ENCODE peak calls at places on chromosomes 5 and 9, in ten cellular contexts. One of them, this sample, is unnamed.

GRCh38 chr9:37029776-37030590 is 4.1 kb downstream of the PAX5 start:
- DNase-seq in A549: no peak
- DNase-seq in sigmoid colon: no peak
- DNase-seq in ovary: no peak
- DNase-seq in heart left ventricle: no peak
- DNase-seq in body of pancreas: no peak
- DNase-seq in spleen: peak; percentile 81
- DNase-seq in breast epithelium: no peak
- DNase-seq in K562: no peak
- DNase-seq in IMR-90: no peak
- DNase-seq in this sample: no peak

GRCh38 chr5:83720805-83721431 is at the start of gene HAPLN1:
- DNase-seq in A549: no peak
- DNase-seq in sigmoid colon: no peak
- DNase-seq in ovary: no peak
- DNase-seq in heart left ventricle: no peak
- DNase-seq in body of pancreas: no peak
- DNase-seq in spleen: no peak
- DNase-seq in breast epithelium: no peak
- DNase-seq in K562: no peak
- DNase-seq in IMR-90: no peak
- DNase-seq in this sample: peak; percentile 27

GRCh38 chr5:146079695-146080361 is 25.5 kb downstream of the PLAC8L1 start:
- DNase-seq in A549: no peak
- DNase-seq in sigmoid colon: no peak
- DNase-seq in ovary: no peak
- DNase-seq in heart left ventricle: no peak
- DNase-seq in body of pancreas: no peak
- DNase-seq in spleen: no peak
- DNase-seq in breast epithelium: no peak
- DNase-seq in K562: no peak
- DNase-seq in IMR-90: peak; percentile 10
- DNase-seq in this sample: no peak

GRCh38 chr9:84838879-84839278 is 169.3 kb downstream of the NTRK2 start:
- DNase-seq in A549: no peak
- DNase-seq in sigmoid colon: no peak
- DNase-seq in ovary: no peak
- DNase-seq in heart left ventricle: no peak
- DNase-seq in body of pancreas: no peak
- DNase-seq in spleen: no peak
- DNase-seq in breast epithelium: no peak
- DNase-seq in K562: no peak
- DNase-seq in IMR-90: no peak
- DNase-seq in this sample: no peak

GRCh38 chr5:124651663-124652513 is 94.6 kb downstream of the ZNF608 start:
- DNase-seq in A549: peak; percentile 62
- DNase-seq in sigmoid colon: peak; percentile 91
- DNase-seq in ovary: peak; percentile 85
- DNase-seq in heart left ventricle: peak; percentile 88
- DNase-seq in body of pancreas: peak; percentile 83
- DNase-seq in spleen: peak; percentile 92
- DNase-seq in breast epithelium: peak; percentile 69
- DNase-seq in K562: peak; percentile 94
- DNase-seq in IMR-90: no peak
- DNase-seq in this sample: peak; percentile 52

GRCh38 chr9:89601856-89602562 is 2.8 kb upstream of the GADD45G start:
- DNase-seq in A549: no peak
- DNase-seq in sigmoid colon: peak; percentile 41
- DNase-seq in ovary: no peak
- DNase-seq in heart left ventricle: no peak
- DNase-seq in body of pancreas: no peak
- DNase-seq in spleen: no peak
- DNase-seq in breast epithelium: no peak
- DNase-seq in K562: no peak
- DNase-seq in IMR-90: no peak
- DNase-seq in this sample: no peak

GRCh38 chr9:96651626-96652025 is 3.5 kb downstream of the PRXL2C start:
- DNase-seq in A549: peak; percentile 39
- DNase-seq in sigmoid colon: no peak
- DNase-seq in ovary: no peak
- DNase-seq in heart left ventricle: no peak
- DNase-seq in body of pancreas: no peak
- DNase-seq in spleen: no peak
- DNase-seq in breast epithelium: no peak
- DNase-seq in K562: no peak
- DNase-seq in IMR-90: peak; percentile 51
- DNase-seq in this sample: no peak

GRCh38 chr9:68546596-68547390 is 6.1 kb upstream of the TMEM252 start:
- DNase-seq in A549: no peak
- DNase-seq in sigmoid colon: no peak
- DNase-seq in ovary: no peak
- DNase-seq in heart left ventricle: no peak
- DNase-seq in body of pancreas: peak; percentile 33
- DNase-seq in spleen: no peak
- DNase-seq in breast epithelium: no peak
- DNase-seq in K562: no peak
- DNase-seq in IMR-90: no peak
- DNase-seq in this sample: no peak

GRCh38 chr5:157324237-157324636 is 58.3 kb downstream of the CYFIP2 start:
- DNase-seq in A549: peak; percentile 58
- DNase-seq in sigmoid colon: no peak
- DNase-seq in ovary: no peak
- DNase-seq in heart left ventricle: no peak
- DNase-seq in body of pancreas: no peak
- DNase-seq in spleen: no peak
- DNase-seq in breast epithelium: no peak
- DNase-seq in K562: peak; percentile 12
- DNase-seq in IMR-90: no peak
- DNase-seq in this sample: peak; percentile 43

GRCh38 chr5:108061941-108062340 is 320.0 kb downstream of the FBXL17 start:
- DNase-seq in A549: no peak
- DNase-seq in sigmoid colon: no peak
- DNase-seq in ovary: no peak
- DNase-seq in heart left ventricle: no peak
- DNase-seq in body of pancreas: no peak
- DNase-seq in spleen: no peak
- DNase-seq in breast epithelium: no peak
- DNase-seq in K562: no peak
- DNase-seq in IMR-90: peak; percentile 35
- DNase-seq in this sample: no peak

GRCh38 chr5:41929035-41929434 is 4.0 kb downstream of the FBXO4 start:
- DNase-seq in A549: no peak
- DNase-seq in sigmoid colon: no peak
- DNase-seq in ovary: no peak
- DNase-seq in heart left ventricle: no peak
- DNase-seq in body of pancreas: no peak
- DNase-seq in spleen: no peak
- DNase-seq in breast epithelium: no peak
- DNase-seq in K562: no peak
- DNase-seq in IMR-90: no peak
- DNase-seq in this sample: no peak

GRCh38 chr5:135453613-135454012 is 1.5 kb upstream of the TIFAB start:
- DNase-seq in A549: no peak
- DNase-seq in sigmoid colon: no peak
- DNase-seq in ovary: no peak
- DNase-seq in heart left ventricle: no peak
- DNase-seq in body of pancreas: no peak
- DNase-seq in spleen: no peak
- DNase-seq in breast epithelium: no peak
- DNase-seq in K562: no peak
- DNase-seq in IMR-90: no peak
- DNase-seq in this sample: no peak

GRCh38 chr9:114484854-114485443 is 20.3 kb downstream of the WHRN start:
- DNase-seq in A549: peak; percentile 18
- DNase-seq in sigmoid colon: no peak
- DNase-seq in ovary: no peak
- DNase-seq in heart left ventricle: no peak
- DNase-seq in body of pancreas: peak; percentile 15
- DNase-seq in spleen: no peak
- DNase-seq in breast epithelium: no peak
- DNase-seq in K562: peak; percentile 68
- DNase-seq in IMR-90: peak; percentile 87
- DNase-seq in this sample: peak; percentile 79

GRCh38 chr5:132103380-132103951 is 29.9 kb downstream of the CSF2 start:
- DNase-seq in A549: peak; percentile 83
- DNase-seq in sigmoid colon: peak; percentile 88
- DNase-seq in ovary: peak; percentile 33
- DNase-seq in heart left ventricle: peak; percentile 78
- DNase-seq in body of pancreas: peak; percentile 84
- DNase-seq in spleen: peak; percentile 83
- DNase-seq in breast epithelium: peak; percentile 64
- DNase-seq in K562: peak; percentile 75
- DNase-seq in IMR-90: peak; percentile 96
- DNase-seq in this sample: peak; percentile 74

GRCh38 chr5:155729684-155730059 is 597.3 kb upstream of the SGCD start:
- DNase-seq in A549: no peak
- DNase-seq in sigmoid colon: no peak
- DNase-seq in ovary: peak; percentile 36
- DNase-seq in heart left ventricle: peak; percentile 78
- DNase-seq in body of pancreas: no peak
- DNase-seq in spleen: peak; percentile 63
- DNase-seq in breast epithelium: peak; percentile 24
- DNase-seq in K562: no peak
- DNase-seq in IMR-90: no peak
- DNase-seq in this sample: no peak

GRCh38 chr5:76601470-76601869 is 21.7 kb downstream of the F2RL2 start:
- DNase-seq in A549: peak; percentile 75
- DNase-seq in sigmoid colon: no peak
- DNase-seq in ovary: no peak
- DNase-seq in heart left ventricle: no peak
- DNase-seq in body of pancreas: peak; percentile 35
- DNase-seq in spleen: no peak
- DNase-seq in breast epithelium: no peak
- DNase-seq in K562: peak; percentile 64
- DNase-seq in IMR-90: peak; percentile 80
- DNase-seq in this sample: no peak

GRCh38 chr5:167167191-167167590 is 1124.3 kb upstream of the WWC1 start:
- DNase-seq in A549: no peak
- DNase-seq in sigmoid colon: no peak
- DNase-seq in ovary: no peak
- DNase-seq in heart left ventricle: no peak
- DNase-seq in body of pancreas: no peak
- DNase-seq in spleen: no peak
- DNase-seq in breast epithelium: no peak
- DNase-seq in K562: no peak
- DNase-seq in IMR-90: no peak
- DNase-seq in this sample: no peak

GRCh38 chr9:98168952-98169488 is 23.4 kb downstream of the CORO2A start:
- DNase-seq in A549: no peak
- DNase-seq in sigmoid colon: peak; percentile 50
- DNase-seq in ovary: no peak
- DNase-seq in heart left ventricle: peak; percentile 54
- DNase-seq in body of pancreas: no peak
- DNase-seq in spleen: peak; percentile 87
- DNase-seq in breast epithelium: no peak
- DNase-seq in K562: peak; percentile 89
- DNase-seq in IMR-90: peak; percentile 68
- DNase-seq in this sample: peak; percentile 76

DNA sequence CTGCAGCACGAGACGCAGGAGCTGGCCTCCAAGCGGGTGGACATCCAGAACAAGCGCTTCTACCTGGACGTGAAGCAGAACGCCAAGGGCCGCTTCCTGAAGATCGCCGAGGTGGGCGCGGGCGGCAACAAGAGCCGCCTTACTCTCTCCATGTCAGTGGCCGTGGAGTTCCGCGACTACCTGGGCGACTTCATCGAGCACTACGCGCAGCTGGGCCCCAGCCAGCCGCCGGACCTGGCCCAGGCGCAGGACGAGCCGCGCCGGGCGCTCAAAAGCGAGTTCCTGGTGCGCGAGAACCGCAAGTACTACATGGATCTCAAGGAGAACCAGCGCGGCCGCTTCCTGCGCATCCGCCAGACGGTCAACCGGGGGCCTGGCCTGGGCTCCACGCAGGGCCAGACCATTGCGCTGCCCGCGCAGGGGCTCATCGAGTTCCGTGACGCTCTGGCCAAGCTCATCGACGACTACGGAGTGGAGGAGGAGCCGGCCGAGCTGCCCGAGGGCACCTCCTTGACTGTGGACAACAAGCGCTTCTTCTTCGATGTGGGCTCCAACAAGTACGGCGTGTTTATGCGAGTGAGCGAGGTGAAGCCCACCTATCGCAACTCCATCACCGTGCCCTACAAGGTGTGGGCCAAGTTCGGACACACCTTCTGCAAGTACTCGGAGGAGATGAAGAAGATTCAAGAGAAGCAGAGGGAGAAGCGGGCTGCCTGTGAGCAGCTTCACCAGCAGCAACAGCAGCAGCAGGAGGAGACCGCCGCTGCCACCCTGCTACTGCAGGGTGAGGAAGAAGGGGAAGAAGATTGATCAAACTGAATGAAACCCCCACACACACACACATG is 654 bp downstream of the PURA start:
- DNase-seq in A549: peak; percentile 73
- DNase-seq in sigmoid colon: peak; percentile 86
- DNase-seq in ovary: peak; percentile 66
- DNase-seq in heart left ventricle: peak; percentile 59
- DNase-seq in body of pancreas: peak; percentile 73
- DNase-seq in spleen: peak; percentile 95
- DNase-seq in breast epithelium: peak; percentile 61
- DNase-seq in K562: peak; percentile 39
- DNase-seq in IMR-90: peak; percentile 55
- DNase-seq in this sample: no peak
- TF ChIP-seq POLR2A in A549: no peak
- TF ChIP-seq POLR2A in sigmoid colon: peak; percentile 50
- TF ChIP-seq POLR2A in ovary: no peak
- TF ChIP-seq POLR2A in heart left ventricle: no peak
- TF ChIP-seq POLR2A in body of pancreas: peak; percentile 55
- TF ChIP-seq POLR2A in spleen: no peak
- TF ChIP-seq POLR2A in breast epithelium: peak; percentile 9
- TF ChIP-seq POLR2A in K562: no peak
- TF ChIP-seq POLR2A in IMR-90: no peak
- TF ChIP-seq POLR2A in this sample: no peak

GRCh38 chr9:122370869-122371467 is at the start of gene PTGS1:
- DNase-seq in A549: no peak
- DNase-seq in sigmoid colon: peak; percentile 86
- DNase-seq in ovary: no peak
- DNase-seq in heart left ventricle: peak; percentile 54
- DNase-seq in body of pancreas: peak; percentile 51
- DNase-seq in spleen: peak; percentile 90
- DNase-seq in breast epithelium: no peak
- DNase-seq in K562: peak; percentile 75
- DNase-seq in IMR-90: peak; percentile 38
- DNase-seq in this sample: no peak
- TF ChIP-seq POLR2A in A549: no peak
- TF ChIP-seq POLR2A in sigmoid colon: peak; percentile 83
- TF ChIP-seq POLR2A in ovary: no peak
- TF ChIP-seq POLR2A in heart left ventricle: no peak
- TF ChIP-seq POLR2A in body of pancreas: no peak
- TF ChIP-seq POLR2A in spleen: no peak
- TF ChIP-seq POLR2A in breast epithelium: no peak
- TF ChIP-seq POLR2A in K562: peak; percentile 31
- TF ChIP-seq POLR2A in IMR-90: no peak
- TF ChIP-seq POLR2A in this sample: no peak

GRCh38 chr5:140710899-140711552 is 10.8 kb downstream of the ZMAT2 start:
- DNase-seq in A549: peak; percentile 98
- DNase-seq in sigmoid colon: peak; percentile 93
- DNase-seq in ovary: peak; percentile 83
- DNase-seq in heart left ventricle: peak; percentile 82
- DNase-seq in body of pancreas: peak; percentile 97
- DNase-seq in spleen: peak; percentile 90
- DNase-seq in breast epithelium: peak; percentile 96
- DNase-seq in K562: peak; percentile 87
- DNase-seq in IMR-90: peak; percentile 97
- DNase-seq in this sample: peak; percentile 39
- TF ChIP-seq POLR2A in A549: peak; percentile 46
- TF ChIP-seq POLR2A in sigmoid colon: no peak
- TF ChIP-seq POLR2A in ovary: peak; percentile 76
- TF ChIP-seq POLR2A in heart left ventricle: peak; percentile 44
- TF ChIP-seq POLR2A in body of pancreas: peak; percentile 73
- TF ChIP-seq POLR2A in spleen: peak; percentile 15
- TF ChIP-seq POLR2A in breast epithelium: peak; percentile 38
- TF ChIP-seq POLR2A in K562: peak; percentile 75
- TF ChIP-seq POLR2A in IMR-90: peak; percentile 83
- TF ChIP-seq POLR2A in this sample: no peak

GRCh38 chr5:96808541-96808828 is 740 bp upstream of the ERAP1 start:
- DNase-seq in A549: no peak
- DNase-seq in sigmoid colon: no peak
- DNase-seq in ovary: no peak
- DNase-seq in heart left ventricle: no peak
- DNase-seq in body of pancreas: no peak
- DNase-seq in spleen: no peak
- DNase-seq in breast epithelium: no peak
- DNase-seq in K562: no peak
- DNase-seq in IMR-90: no peak
- DNase-seq in this sample: no peak
- TF ChIP-seq POLR2A in A549: no peak
- TF ChIP-seq POLR2A in sigmoid colon: no peak
- TF ChIP-seq POLR2A in ovary: no peak
- TF ChIP-seq POLR2A in heart left ventricle: peak; percentile 4
- TF ChIP-seq POLR2A in body of pancreas: no peak
- TF ChIP-seq POLR2A in spleen: no peak
- TF ChIP-seq POLR2A in breast epithelium: no peak
- TF ChIP-seq POLR2A in K562: peak; percentile 56
- TF ChIP-seq POLR2A in IMR-90: peak; percentile 50
- TF ChIP-seq POLR2A in this sample: no peak

This sample was measured in H54.